ENCODE peak calls at places on chromosomes 16 and 17, in five cellular contexts. One of them, this sample, is unnamed.

GRCh38 chr17:37759014-37759637 is 14.3 kb upstream of the HNF1B start:
- DNase-seq in H1: no peak
- DNase-seq in PC-3: no peak
- DNase-seq in fibroblast of lung: no peak
- DNase-seq in MM.1S: no peak
- DNase-seq in this sample: no peak

GRCh38 chr17:74369221-74369620 is 1.9 kb downstream of the GPR142 start:
- DNase-seq in H1: no peak
- DNase-seq in PC-3: no peak
- DNase-seq in fibroblast of lung: no peak
- DNase-seq in MM.1S: no peak
- DNase-seq in this sample: no peak

GRCh38 chr17:62819511-62820221 is 11.6 kb upstream of the MARCHF10 start:
- DNase-seq in H1: no peak
- DNase-seq in PC-3: peak; percentile 98
- DNase-seq in fibroblast of lung: peak; percentile 98
- DNase-seq in MM.1S: no peak
- DNase-seq in this sample: no peak

GRCh38 chr16:4981473-4981872 is 23.3 kb downstream of the SEC14L5 start:
- DNase-seq in H1: no peak
- DNase-seq in PC-3: no peak
- DNase-seq in fibroblast of lung: no peak
- DNase-seq in MM.1S: no peak
- DNase-seq in this sample: no peak

GRCh38 chr16:51994597-51994996 is 552.3 kb downstream of the TOX3 start:
- DNase-seq in H1: no peak
- DNase-seq in PC-3: peak; percentile 44
- DNase-seq in fibroblast of lung: no peak
- DNase-seq in MM.1S: peak; percentile 9
- DNase-seq in this sample: no peak

GRCh38 chr17:44956998-44957981 is 9.7 kb upstream of the KIF18B start:
- DNase-seq in H1: no peak
- DNase-seq in PC-3: no peak
- DNase-seq in fibroblast of lung: no peak
- DNase-seq in MM.1S: no peak
- DNase-seq in this sample: no peak

GRCh38 chr16:77732241-77732946 is 10.1 kb downstream of the NUDT7 start:
- DNase-seq in H1: no peak
- DNase-seq in PC-3: no peak
- DNase-seq in fibroblast of lung: peak; percentile 84
- DNase-seq in MM.1S: no peak
- DNase-seq in this sample: no peak

GRCh38 chr17:39599006-39599664 is 8.6 kb downstream of the NEUROD2 start:
- DNase-seq in H1: peak; percentile 73
- DNase-seq in PC-3: no peak
- DNase-seq in fibroblast of lung: no peak
- DNase-seq in MM.1S: no peak
- DNase-seq in this sample: no peak

GRCh38 chr16:56370836-56371235 is 54.5 kb downstream of the AMFR start:
- DNase-seq in H1: no peak
- DNase-seq in PC-3: peak; percentile 59
- DNase-seq in fibroblast of lung: peak; percentile 47
- DNase-seq in MM.1S: no peak
- DNase-seq in this sample: no peak

GRCh38 chr16:60151987-60152386 is 1417.9 kb upstream of the GOT2 start:
- DNase-seq in H1: no peak
- DNase-seq in PC-3: peak; percentile 6
- DNase-seq in fibroblast of lung: no peak
- DNase-seq in MM.1S: no peak
- DNase-seq in this sample: no peak

GRCh38 chr17:63279498-63280230 is 166.4 kb downstream of the CYB561 start:
- DNase-seq in H1: no peak
- DNase-seq in PC-3: peak; percentile 78
- DNase-seq in fibroblast of lung: peak; percentile 74
- DNase-seq in MM.1S: no peak
- DNase-seq in this sample: no peak

GRCh38 chr17:44311562-44312181 is 3.3 kb downstream of the RUNDC3A start:
- DNase-seq in H1: no peak
- DNase-seq in PC-3: no peak
- DNase-seq in fibroblast of lung: no peak
- DNase-seq in MM.1S: no peak
- DNase-seq in this sample: no peak

GRCh38 chr16:81499576-81500380 is 55.2 kb downstream of the CMIP start:
- DNase-seq in H1: no peak
- DNase-seq in PC-3: no peak
- DNase-seq in fibroblast of lung: no peak
- DNase-seq in MM.1S: no peak
- DNase-seq in this sample: peak; percentile 8

GRCh38 chr16:66979011-66979717 is 9.2 kb upstream of the CES4A start:
- DNase-seq in H1: no peak
- DNase-seq in PC-3: no peak
- DNase-seq in fibroblast of lung: no peak
- DNase-seq in MM.1S: no peak
- DNase-seq in this sample: no peak
- H3K9ac ChIP-seq in H1: no peak overlapping the region
- H3K9ac ChIP-seq in PC-3: no peak overlapping the region
- H3K9ac ChIP-seq in fibroblast of lung: no peak overlapping the region
- H3K9ac ChIP-seq in MM.1S: no peak overlapping the region
- H3K9ac ChIP-seq in this sample: no peak overlapping the region

GRCh38 chr17:77358801-77359716 is 218.3 kb downstream of the SEC14L1 start:
- DNase-seq in H1: no peak
- DNase-seq in PC-3: no peak
- DNase-seq in fibroblast of lung: peak; percentile 45
- DNase-seq in MM.1S: no peak
- DNase-seq in this sample: no peak

GRCh38 chr17:77356109-77356689 is 215.4 kb downstream of the SEC14L1 start:
- DNase-seq in H1: no peak
- DNase-seq in PC-3: peak; percentile 24
- DNase-seq in fibroblast of lung: no peak
- DNase-seq in MM.1S: no peak
- DNase-seq in this sample: no peak

GRCh38 chr17:77354721-77355455 is 214.1 kb downstream of the SEC14L1 start:
- DNase-seq in H1: no peak
- DNase-seq in PC-3: peak; percentile 38
- DNase-seq in fibroblast of lung: peak; percentile 95
- DNase-seq in MM.1S: no peak
- DNase-seq in this sample: no peak

GRCh38 chr17:77354420-77354720 is 213.6 kb downstream of the SEC14L1 start:
- DNase-seq in H1: no peak
- DNase-seq in PC-3: no peak
- DNase-seq in fibroblast of lung: no peak
- DNase-seq in MM.1S: no peak
- DNase-seq in this sample: no peak

DNA sequence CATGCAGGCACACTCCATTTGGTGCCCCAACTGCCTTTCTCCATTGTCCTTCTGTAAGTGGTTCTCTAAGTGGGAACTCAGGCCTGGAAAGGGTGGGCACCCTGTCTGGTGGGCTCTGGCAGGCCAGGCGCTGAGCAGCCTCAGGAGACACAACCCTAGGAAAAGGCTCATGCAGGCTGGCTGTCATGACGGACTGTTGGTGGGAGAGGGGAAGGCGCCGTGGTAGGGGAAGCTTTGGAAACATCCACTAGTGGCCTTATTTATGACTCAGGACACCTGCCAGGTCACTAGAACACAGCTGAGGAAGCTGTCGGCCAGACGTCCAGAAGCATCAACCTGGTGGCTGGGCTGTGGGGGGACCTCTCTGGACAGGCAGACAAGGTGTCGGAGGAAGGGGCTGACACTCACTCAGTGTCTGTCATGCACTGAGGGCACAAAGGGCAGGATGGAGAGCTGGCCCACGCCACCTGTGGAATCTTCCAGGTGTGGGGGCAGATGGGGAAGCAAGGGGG is 216.0 kb downstream of the SEC14L1 start:
- DNase-seq in H1: no peak
- DNase-seq in PC-3: no peak
- DNase-seq in fibroblast of lung: no peak
- DNase-seq in MM.1S: no peak
- DNase-seq in this sample: no peak
- H3K9ac ChIP-seq in H1: no peak overlapping the region
- H3K9ac ChIP-seq in PC-3: no peak overlapping the region
- H3K9ac ChIP-seq in fibroblast of lung: no peak overlapping the region
- H3K9ac ChIP-seq in MM.1S: no peak overlapping the region
- H3K9ac ChIP-seq in this sample: no peak overlapping the region

GRCh38 chr17:47864791-47865216 is 13.8 kb upstream of the SP6 start:
- DNase-seq in H1: no peak
- DNase-seq in PC-3: peak; percentile 89
- DNase-seq in fibroblast of lung: no peak
- DNase-seq in MM.1S: peak; percentile 55
- DNase-seq in this sample: peak; percentile 74
- H3K9ac ChIP-seq in H1: no peak overlapping the region
- H3K9ac ChIP-seq in PC-3: peak overlapping the region; percentile 9
- H3K9ac ChIP-seq in fibroblast of lung: no peak overlapping the region
- H3K9ac ChIP-seq in MM.1S: no peak overlapping the region
- H3K9ac ChIP-seq in this sample: no peak overlapping the region

GRCh38 chr16:49560018-49560830 is 186.6 kb downstream of the C16orf78 start:
- DNase-seq in H1: no peak
- DNase-seq in PC-3: no peak
- DNase-seq in fibroblast of lung: peak; percentile 18
- DNase-seq in MM.1S: no peak
- DNase-seq in this sample: no peak
- H3K9ac ChIP-seq in H1: no peak overlapping the region
- H3K9ac ChIP-seq in PC-3: no peak overlapping the region
- H3K9ac ChIP-seq in fibroblast of lung: no peak overlapping the region
- H3K9ac ChIP-seq in MM.1S: no peak overlapping the region
- H3K9ac ChIP-seq in this sample: no peak overlapping the region